ENCODE peak calls at places on chromosomes 2 and 18, in ten cellular contexts. D, U, C, A, K, N, R, M, L and Q are unnamed samples.
A peak's percentile ranks its signal among the peaks of the same experiment; 100 is the strongest.

GRCh38 chr2:5560981-5561380 is 131.2 kb upstream of the SOX11 start:
- DNase-seq in N (no peak), K (no peak), U (no peak), R (peak; percentile 6), M (peak; percentile 5), A (no peak), C (peak; percentile 73), D (no peak), L (no peak), Q (no peak)

GRCh38 chr2:12970861-12971260 is 254.1 kb downstream of the TRIB2 start:
- DNase-seq in N (no peak), D (no peak), L (no peak), R (no peak), A (no peak), C (peak; percentile 77), K (no peak), M (peak; percentile 45), U (no peak), Q (peak; percentile 99)

GRCh38 chr18:29271496-29271895 is 1094.6 kb upstream of the CDH2 start:
- DNase-seq in A (no peak), R (no peak), U (no peak), N (no peak), K (no peak), D (no peak), M (peak; percentile 43), C (peak; percentile 50), L (no peak), Q (no peak)

GRCh38 chr2:9282128-9282527 is 75.5 kb downstream of the ASAP2 start:
- DNase-seq in U (no peak), L (no peak), D (no peak), N (no peak), M (no peak), K (no peak), C (no peak), R (no peak), A (no peak), Q (no peak)

GRCh38 chr2:20091305-20091991 is 40.0 kb upstream of the LAPTM4A start:
- DNase-seq in M (peak; percentile 93), U (no peak), L (no peak), K (no peak), C (peak; percentile 92), R (peak; percentile 42), D (no peak), A (no peak), N (no peak), Q (peak; percentile 76)

GRCh38 chr2:236536727-236537398 is 32.8 kb upstream of the ACKR3 start:
- DNase-seq in U (peak; percentile 80), R (no peak), C (no peak), D (no peak), M (no peak), A (peak; percentile 28), L (peak; percentile 55), K (peak; percentile 75), N (no peak), Q (no peak)

GRCh38 chr2:148674063-148675020 is 29.8 kb downstream of the EPC2 start:
- DNase-seq in A (peak; percentile 12), R (no peak), D (peak; percentile 10), U (no peak), N (no peak), M (no peak), L (peak; percentile 38), K (peak; percentile 44), C (peak; percentile 41), Q (no peak)

GRCh38 chr2:29703336-29703735 is 218.1 kb downstream of the ALK start:
- DNase-seq in U (no peak), N (no peak), C (no peak), K (no peak), L (no peak), M (no peak), A (no peak), R (no peak), D (no peak), Q (peak; percentile 23)

GRCh38 chr2:225993430-225993829 is 593.9 kb downstream of the NYAP2 start:
- DNase-seq in A (no peak), D (no peak), C (peak; percentile 71), K (no peak), N (no peak), R (no peak), U (no peak), M (peak; percentile 34), L (no peak), Q (peak; percentile 48)

GRCh38 chr2:237194906-237195305 is 109.2 kb downstream of the COPS8 start:
- DNase-seq in C (no peak), N (no peak), R (no peak), L (no peak), M (no peak), U (no peak), K (no peak), A (no peak), D (no peak), Q (no peak)

GRCh38 chr2:169823996-169824372 is 721 bp downstream of the METTL5 start:
- DNase-seq in C (no peak), K (peak; percentile 25), N (no peak), U (no peak), D (no peak), A (no peak), M (no peak), R (no peak), L (no peak), Q (peak; percentile 55)

GRCh38 chr2:85734942-85735608 is 18.7 kb upstream of the ATOH8 start:
- DNase-seq in D (no peak), N (no peak), R (no peak), A (no peak), U (no peak), K (no peak), M (peak; percentile 51), L (no peak), C (peak; percentile 64), Q (peak; percentile 12)

GRCh38 chr2:217998926-217999633 is 3.7 kb downstream of the TNS1 start:
- DNase-seq in M (no peak), R (no peak), K (no peak), U (no peak), N (no peak), A (no peak), L (no peak), D (no peak), C (no peak), Q (no peak)

GRCh38 chr18:63970803-63971191 is 916 bp downstream of the SERPINB8 start:
- DNase-seq in M (peak; percentile 57), K (no peak), R (peak; percentile 28), L (no peak), N (peak; percentile 28), A (no peak), C (peak; percentile 45), D (no peak), U (no peak), Q (no peak)

GRCh38 chr2:25714740-25715139 is 41.4 kb upstream of the DTNB start:
- DNase-seq in N (no peak), D (no peak), R (no peak), L (no peak), C (peak; percentile 11), A (no peak), U (no peak), M (peak; percentile 24), K (no peak), Q (no peak)

GRCh38 chr2:44937688-44938240 is 3.7 kb upstream of the SIX3 start:
- DNase-seq in U (no peak), N (no peak), K (no peak), L (peak; percentile 56), R (no peak), M (no peak), D (no peak), C (no peak), A (no peak), Q (no peak)

GRCh38 chr2:85974395-85974794 is 85.6 kb upstream of the ST3GAL5 start:
- DNase-seq in U (no peak), N (no peak), K (no peak), M (no peak), C (peak; percentile 24), A (no peak), D (no peak), L (no peak), R (peak; percentile 0), Q (no peak)

GRCh38 chr2:144234115-144234772 is 285.7 kb downstream of the ZEB2 start:
- DNase-seq in D (no peak), A (no peak), U (no peak), N (no peak), K (no peak), M (no peak), C (peak; percentile 28), L (no peak), R (no peak), Q (no peak)

GRCh38 chr2:29397743-29398142 is 282.5 kb downstream of the CLIP4 start:
- DNase-seq in N (peak; percentile 52), A (no peak), L (no peak), M (no peak), U (no peak), K (no peak), D (no peak), R (no peak), C (no peak), Q (no peak)

GRCh38 chr2:218270721-218271486 is 585 bp downstream of the PNKD start:
- DNase-seq in M (peak; percentile 36), C (no peak), A (no peak), N (peak; percentile 53), K (no peak), L (no peak), D (no peak), U (no peak), R (no peak), Q (peak; percentile 46)

GRCh38 chr2:63163231-63163845 is 112.7 kb downstream of the OTX1 start:
- DNase-seq in C (no peak), A (no peak), D (no peak), R (no peak), N (no peak), M (no peak), L (no peak), K (no peak), U (no peak), Q (no peak)

GRCh38 chr2:212327171-212327809 is 211.3 kb downstream of the ERBB4 start:
- DNase-seq in C (peak; percentile 1), M (no peak), U (no peak), K (no peak), A (no peak), L (no peak), R (no peak), D (no peak), N (no peak), Q (no peak)